ENCODE peak calls at places on chromosomes 13 and 19, in six cellular contexts. O is EL, H is putamen, P is ELR, L is activated T-helper 1 cell treated with Interleukin-2 at 50 U/mL for 16 hours, M is endothelial cell. G is an unnamed sample.

GRCh38 chr19:3968556-3969434 is 2.1 kb downstream of the DAPK3 start:
- DNase-seq in O (peak; percentile 100), H (peak; percentile 50), P (peak; percentile 100), L (no peak), M (peak; percentile 90), G (no peak)

GRCh38 chr13:51623473-51623872 is 39.2 kb downstream of the WDFY2 start:
- DNase-seq in O (peak; percentile 65), H (no peak), P (peak; percentile 41), L (no peak), M (no peak), G (no peak)

GRCh38 chr19:41325947-41326706 is 16.2 kb downstream of the CCDC97 start:
- DNase-seq in O (peak; percentile 52), H (no peak), P (peak; percentile 61), L (no peak), M (no peak), G (no peak)

GRCh38 chr13:94028234-94029145 is 451.0 kb downstream of the DCT start:
- DNase-seq in O (no peak), H (peak; percentile 2), P (no peak), L (no peak), M (no peak), G (no peak)

GRCh38 chr13:21149568-21149967 is 26.8 kb downstream of the SKA3 start:
- DNase-seq in O (no peak), H (no peak), P (no peak), L (no peak), M (no peak), G (no peak)

GRCh38 chr13:51556740-51557139 is 27.5 kb upstream of the WDFY2 start:
- DNase-seq in O (no peak), H (no peak), P (no peak), L (no peak), M (no peak), G (no peak)

GRCh38 chr13:110387451-110388140 is 80.5 kb downstream of the COL4A2 start:
- DNase-seq in O (peak; percentile 55), H (no peak), P (peak; percentile 59), L (no peak), M (no peak), G (no peak)

GRCh38 chr19:40603071-40603718 is 2.0 kb downstream of the LTBP4 start:
- DNase-seq in O (no peak), H (no peak), P (peak; percentile 35), L (no peak), M (no peak), G (no peak)

GRCh38 chr13:45882626-45883025 is 31.1 kb upstream of the SIAH3 start:
- DNase-seq in O (no peak), H (no peak), P (no peak), L (no peak), M (no peak), G (no peak)

GRCh38 chr19:16014923-16015804 is 61.1 kb upstream of the TPM4 start:
- DNase-seq in O (no peak), H (no peak), P (no peak), L (no peak), M (no peak), G (no peak)

GRCh38 chr13:44921931-44922758 is 67.1 kb downstream of the NUFIP1 start:
- DNase-seq in O (peak; percentile 92), H (no peak), P (peak; percentile 90), L (no peak), M (no peak), G (no peak)

GRCh38 chr19:18155095-18156087 is 2.4 kb downstream of the PIK3R2 start:
- DNase-seq in O (no peak), H (no peak), P (no peak), L (no peak), M (no peak), G (no peak)

GRCh38 chr19:11446652-11447301 is 11.3 kb downstream of the PRKCSH start:
- DNase-seq in O (peak; percentile 38), H (peak; percentile 90), P (peak; percentile 55), L (peak; percentile 20), M (peak; percentile 82), G (peak; percentile 11)

GRCh38 chr19:14337510-14337909 is 43.7 kb upstream of the ADGRE5 start:
- DNase-seq in O (no peak), H (no peak), P (peak; percentile 59), L (no peak), M (no peak), G (no peak)

GRCh38 chr13:80654638-80655249 is 313.8 kb upstream of the SPRY2 start:
- DNase-seq in O (no peak), H (no peak), P (no peak), L (no peak), M (no peak), G (no peak)

GRCh38 chr13:45473627-45474026 is 8.9 kb downstream of the COG3 start:
- DNase-seq in O (no peak), H (no peak), P (peak; percentile 33), L (no peak), M (no peak), G (no peak)

GRCh38 chr13:58324130-58324529 is 692.6 kb downstream of the PCDH17 start:
- DNase-seq in O (no peak), H (no peak), P (no peak), L (no peak), M (no peak), G (no peak)

GRCh38 chr13:49097374-49097773 is 121.7 kb downstream of the FNDC3A start:
- DNase-seq in O (peak; percentile 72), H (peak; percentile 42), P (peak; percentile 46), L (no peak), M (no peak), G (no peak)

GRCh38 chr13:63393112-63393511 is 1977.5 kb upstream of the PCDH20 start:
- DNase-seq in O (no peak), H (no peak), P (peak; percentile 30), L (no peak), M (no peak), G (no peak)

G was measured in NK-92 treated with Interleukin-12 subunit alpha and Interleukin-12 subunit beta, amount 100 ng/mL, for 24 hours.